ENCODE peak calls at places on chromosomes 5 and 9, in six cellular contexts. One of them, this sample, is unnamed.

GRCh38 chr5:15957124-15957523 is 222.5 kb downstream of the MARCHF11 start:
- DNase-seq in anterior cingulate cortex: no peak
- DNase-seq in stimulated activated CD8-positive, alpha-beta memory T cell treated with anti-CD3 and anti-CD28 coated beads, Interleukin-15, amount 100 ng/mL, for 24 hours: no peak
- DNase-seq in BJ: no peak
- DNase-seq in ELF-1: no peak
- DNase-seq in effector CD4-positive, alpha-beta T cell: no peak
- DNase-seq in this sample: no peak

GRCh38 chr5:174895360-174895759 is 171.0 kb downstream of the MSX2 start:
- DNase-seq in effector CD4-positive, alpha-beta T cell: no peak
- DNase-seq in ELF-1: peak; percentile 18
- DNase-seq in stimulated activated CD8-positive, alpha-beta memory T cell treated with anti-CD3 and anti-CD28 coated beads, Interleukin-15, amount 100 ng/mL, for 24 hours: no peak
- DNase-seq in BJ: no peak
- DNase-seq in anterior cingulate cortex: no peak
- DNase-seq in this sample: no peak

GRCh38 chr5:6708814-6709213 is 4.4 kb upstream of the TENT4A start:
- DNase-seq in stimulated activated CD8-positive, alpha-beta memory T cell treated with anti-CD3 and anti-CD28 coated beads, Interleukin-15, amount 100 ng/mL, for 24 hours: no peak
- DNase-seq in anterior cingulate cortex: no peak
- DNase-seq in BJ: no peak
- DNase-seq in effector CD4-positive, alpha-beta T cell: no peak
- DNase-seq in ELF-1: no peak
- DNase-seq in this sample: no peak

GRCh38 chr9:120343416-120343815 is 236.6 kb downstream of the CDK5RAP2 start:
- DNase-seq in BJ: no peak
- DNase-seq in effector CD4-positive, alpha-beta T cell: no peak
- DNase-seq in anterior cingulate cortex: no peak
- DNase-seq in stimulated activated CD8-positive, alpha-beta memory T cell treated with anti-CD3 and anti-CD28 coated beads, Interleukin-15, amount 100 ng/mL, for 24 hours: no peak
- DNase-seq in ELF-1: no peak
- DNase-seq in this sample: no peak

GRCh38 chr5:126483156-126483555 is 59.9 kb downstream of the GRAMD2B start:
- DNase-seq in stimulated activated CD8-positive, alpha-beta memory T cell treated with anti-CD3 and anti-CD28 coated beads, Interleukin-15, amount 100 ng/mL, for 24 hours: no peak
- DNase-seq in ELF-1: no peak
- DNase-seq in BJ: no peak
- DNase-seq in effector CD4-positive, alpha-beta T cell: no peak
- DNase-seq in anterior cingulate cortex: no peak
- DNase-seq in this sample: no peak

GRCh38 chr5:60379907-60380306 is 320.1 kb downstream of the DEPDC1B start:
- DNase-seq in BJ: no peak
- DNase-seq in effector CD4-positive, alpha-beta T cell: no peak
- DNase-seq in stimulated activated CD8-positive, alpha-beta memory T cell treated with anti-CD3 and anti-CD28 coated beads, Interleukin-15, amount 100 ng/mL, for 24 hours: no peak
- DNase-seq in ELF-1: no peak
- DNase-seq in anterior cingulate cortex: no peak
- DNase-seq in this sample: no peak

GRCh38 chr5:73273379-73274050 is 100.5 kb downstream of the TMEM174 start:
- DNase-seq in effector CD4-positive, alpha-beta T cell: no peak
- DNase-seq in BJ: no peak
- DNase-seq in anterior cingulate cortex: no peak
- DNase-seq in stimulated activated CD8-positive, alpha-beta memory T cell treated with anti-CD3 and anti-CD28 coated beads, Interleukin-15, amount 100 ng/mL, for 24 hours: no peak
- DNase-seq in ELF-1: no peak
- DNase-seq in this sample: no peak

GRCh38 chr5:124544366-124545055 is 201.9 kb downstream of the ZNF608 start:
- DNase-seq in ELF-1: no peak
- DNase-seq in anterior cingulate cortex: no peak
- DNase-seq in BJ: no peak
- DNase-seq in effector CD4-positive, alpha-beta T cell: no peak
- DNase-seq in stimulated activated CD8-positive, alpha-beta memory T cell treated with anti-CD3 and anti-CD28 coated beads, Interleukin-15, amount 100 ng/mL, for 24 hours: no peak
- DNase-seq in this sample: no peak

GRCh38 chr5:25418319-25418859 is 773.6 kb upstream of the CDH10 start:
- DNase-seq in stimulated activated CD8-positive, alpha-beta memory T cell treated with anti-CD3 and anti-CD28 coated beads, Interleukin-15, amount 100 ng/mL, for 24 hours: no peak
- DNase-seq in anterior cingulate cortex: no peak
- DNase-seq in effector CD4-positive, alpha-beta T cell: no peak
- DNase-seq in BJ: no peak
- DNase-seq in ELF-1: no peak
- DNase-seq in this sample: no peak

GRCh38 chr5:1413611-1414241 is 31.5 kb downstream of the SLC6A3 start:
- DNase-seq in anterior cingulate cortex: no peak
- DNase-seq in stimulated activated CD8-positive, alpha-beta memory T cell treated with anti-CD3 and anti-CD28 coated beads, Interleukin-15, amount 100 ng/mL, for 24 hours: no peak
- DNase-seq in effector CD4-positive, alpha-beta T cell: no peak
- DNase-seq in BJ: no peak
- DNase-seq in ELF-1: no peak
- DNase-seq in this sample: no peak

GRCh38 chr9:112028242-112029221 is 131.9 kb downstream of the UGCG start:
- DNase-seq in effector CD4-positive, alpha-beta T cell: no peak
- DNase-seq in stimulated activated CD8-positive, alpha-beta memory T cell treated with anti-CD3 and anti-CD28 coated beads, Interleukin-15, amount 100 ng/mL, for 24 hours: no peak
- DNase-seq in anterior cingulate cortex: no peak
- DNase-seq in BJ: no peak
- DNase-seq in ELF-1: no peak
- DNase-seq in this sample: no peak

This sample was measured in effector memory CD8-positive, alpha-beta T cell.